ENCODE peak calls at places on chromosomes 2 and 18, in seven cellular contexts. Q is iPS DF 19.7; L is germinal center; F is iPS DF 6.9; B is GM19239; J is stimulated activated naive CD4-positive, alpha-beta T cell treated with Interleukin-2 at 50 U/mL for 16 hours; H is AG09319. Z is an unnamed sample.

GRCh38 chr18:5285326-5285725 is 10.2 kb downstream of the ZBTB14 start:
- DNase-seq in Q (no peak), L (no peak), F (no peak), B (no peak), J (no peak), H (no peak), Z (no peak)

GRCh38 chr18:59837586-59837985 is 62.2 kb upstream of the PMAIP1 start:
- DNase-seq in Q (peak; percentile 69), L (peak; percentile 72), F (peak; percentile 73), B (peak; percentile 38), J (peak; percentile 12), H (peak; percentile 27), Z (peak; percentile 29)

GRCh38 chr2:20985061-20985460 is 58.8 kb downstream of the APOB start:
- DNase-seq in Q (no peak), L (no peak), F (no peak), B (no peak), J (no peak), H (no peak), Z (no peak)

GRCh38 chr2:74006424-74006823 is 21.7 kb downstream of the TET3 start:
- DNase-seq in Q (no peak), L (no peak), F (no peak), B (no peak), J (no peak), H (no peak), Z (no peak)

GRCh38 chr2:231052494-231053451 is 3.9 kb upstream of the PSMD1 start:
- DNase-seq in Q (peak; percentile 60), L (peak; percentile 82), F (peak; percentile 72), B (peak; percentile 74), J (peak; percentile 77), H (peak; percentile 37), Z (peak; percentile 85)

GRCh38 chr2:190119257-190119656 is 56.7 kb upstream of the MSTN start:
- DNase-seq in Q (peak; percentile 25), L (no peak), F (peak; percentile 31), B (no peak), J (no peak), H (no peak), Z (peak; percentile 20)

GRCh38 chr2:99819766-99820165 is 322.6 kb downstream of the AFF3 start:
- DNase-seq in Q (no peak), L (no peak), F (no peak), B (no peak), J (no peak), H (no peak), Z (no peak)

GRCh38 chr2:200786423-200786822 is 25.3 kb upstream of the BZW1 start:
- DNase-seq in Q (no peak), L (no peak), F (no peak), B (no peak), J (no peak), H (no peak), Z (no peak)

GRCh38 chr18:54957987-54958386 is 1.3 kb downstream of the CCDC68 start:
- DNase-seq in Q (no peak), L (no peak), F (no peak), B (no peak), J (no peak), H (no peak), Z (no peak)

GRCh38 chr2:56687169-56687568 is 503.4 kb downstream of the CCDC85A start:
- DNase-seq in Q (no peak), L (no peak), F (no peak), B (no peak), J (no peak), H (no peak), Z (no peak)

GRCh38 chr18:79814373-79814772 is 16.6 kb downstream of the KCNG2 start:
- DNase-seq in Q (no peak), L (no peak), F (no peak), B (no peak), J (no peak), H (no peak), Z (no peak)

GRCh38 chr18:666177-666576 is 8.7 kb downstream of the TYMS start:
- DNase-seq in Q (no peak), L (no peak), F (no peak), B (no peak), J (no peak), H (no peak), Z (no peak)

GRCh38 chr2:206856474-206856873 is 82.8 kb upstream of the CPO start:
- DNase-seq in Q (no peak), L (no peak), F (no peak), B (no peak), J (no peak), H (no peak), Z (no peak)

GRCh38 chr2:46167406-46167805 is 129.8 kb upstream of the EPAS1 start:
- DNase-seq in Q (no peak), L (no peak), F (no peak), B (no peak), J (no peak), H (no peak), Z (no peak)

GRCh38 chr2:155871940-155872339 is 460.6 kb downstream of the NR4A2 start:
- DNase-seq in Q (no peak), L (no peak), F (no peak), B (no peak), J (no peak), H (no peak), Z (no peak)

GRCh38 chr2:116718451-116718850 is 1096.0 kb upstream of the DDX18 start:
- DNase-seq in Q (no peak), L (no peak), F (no peak), B (no peak), J (no peak), H (no peak), Z (no peak)

GRCh38 chr18:48811401-48811800 is 139.4 kb downstream of the SMAD7 start:
- DNase-seq in Q (no peak), L (no peak), F (no peak), B (no peak), J (no peak), H (no peak), Z (no peak)

Z was measured in activated naive CD4-positive, alpha-beta T cell treated with anti-CD3 and anti-CD28 coated beads, Interleukin-2, amount 50 U/mL, for 16 hours.